ENCODE peak calls at places on chromosome X, in nine cellular contexts. One of them, this sample, is unnamed.

GRCh38 chrX:105136786-105137185 is 83.7 kb downstream of the TEX13A start:
- DNase-seq in non-pigmented ciliary epithelial cell: no peak
- DNase-seq in astrocyte of the cerebellum: no peak
- DNase-seq in GM12865: no peak
- DNase-seq in IMR-90: no peak
- DNase-seq in Daoy: peak; percentile 48
- DNase-seq in cerebellum: no peak
- DNase-seq in anterior cingulate cortex: no peak
- DNase-seq in WTC11: no peak
- DNase-seq in this sample: no peak

GRCh38 chrX:30489323-30489722 is 88.2 kb downstream of the TASL start:
- DNase-seq in anterior cingulate cortex: no peak
- DNase-seq in astrocyte of the cerebellum: no peak
- DNase-seq in Daoy: peak; percentile 5
- DNase-seq in WTC11: peak; percentile 10
- DNase-seq in IMR-90: no peak
- DNase-seq in non-pigmented ciliary epithelial cell: no peak
- DNase-seq in cerebellum: no peak
- DNase-seq in GM12865: peak; percentile 42
- DNase-seq in this sample: peak; percentile 1

GRCh38 chrX:139738581-139738980 is 30.6 kb upstream of the MCF2 start:
- DNase-seq in WTC11: no peak
- DNase-seq in GM12865: peak; percentile 3
- DNase-seq in IMR-90: peak; percentile 26
- DNase-seq in cerebellum: no peak
- DNase-seq in anterior cingulate cortex: no peak
- DNase-seq in non-pigmented ciliary epithelial cell: no peak
- DNase-seq in astrocyte of the cerebellum: no peak
- DNase-seq in Daoy: peak; percentile 58
- DNase-seq in this sample: peak; percentile 18

GRCh38 chrX:32985544-32985943 is 225.8 kb downstream of the DMD start:
- DNase-seq in WTC11: no peak
- DNase-seq in IMR-90: no peak
- DNase-seq in astrocyte of the cerebellum: no peak
- DNase-seq in cerebellum: no peak
- DNase-seq in non-pigmented ciliary epithelial cell: no peak
- DNase-seq in GM12865: no peak
- DNase-seq in anterior cingulate cortex: no peak
- DNase-seq in Daoy: no peak
- DNase-seq in this sample: no peak

GRCh38 chrX:17192111-17192510 is 182.9 kb upstream of the NHS start:
- DNase-seq in IMR-90: no peak
- DNase-seq in WTC11: no peak
- DNase-seq in anterior cingulate cortex: no peak
- DNase-seq in cerebellum: no peak
- DNase-seq in non-pigmented ciliary epithelial cell: no peak
- DNase-seq in Daoy: peak; percentile 4
- DNase-seq in GM12865: no peak
- DNase-seq in astrocyte of the cerebellum: peak; percentile 19
- DNase-seq in this sample: no peak

GRCh38 chrX:129239371-129239770 is 283.9 kb downstream of the SMARCA1 start:
- DNase-seq in astrocyte of the cerebellum: peak; percentile 39
- DNase-seq in IMR-90: peak; percentile 1
- DNase-seq in GM12865: no peak
- DNase-seq in anterior cingulate cortex: no peak
- DNase-seq in WTC11: no peak
- DNase-seq in cerebellum: no peak
- DNase-seq in non-pigmented ciliary epithelial cell: peak; percentile 26
- DNase-seq in Daoy: no peak
- DNase-seq in this sample: peak; percentile 19

GRCh38 chrX:73850124-73851013 is 287.4 kb downstream of the CHIC1 start:
- DNase-seq in cerebellum: no peak
- DNase-seq in astrocyte of the cerebellum: peak; percentile 13
- DNase-seq in WTC11: peak; percentile 29
- DNase-seq in non-pigmented ciliary epithelial cell: no peak
- DNase-seq in anterior cingulate cortex: no peak
- DNase-seq in GM12865: peak; percentile 20
- DNase-seq in Daoy: peak; percentile 6
- DNase-seq in IMR-90: peak; percentile 38
- DNase-seq in this sample: peak; percentile 23

GRCh38 chrX:148416142-148416541 is 84.3 kb upstream of the AFF2 start:
- DNase-seq in Daoy: no peak
- DNase-seq in non-pigmented ciliary epithelial cell: no peak
- DNase-seq in cerebellum: no peak
- DNase-seq in astrocyte of the cerebellum: no peak
- DNase-seq in anterior cingulate cortex: no peak
- DNase-seq in GM12865: no peak
- DNase-seq in IMR-90: no peak
- DNase-seq in WTC11: no peak
- DNase-seq in this sample: no peak

GRCh38 chrX:20499763-20500162 is 233.1 kb upstream of the RPS6KA3 start:
- DNase-seq in anterior cingulate cortex: no peak
- DNase-seq in IMR-90: no peak
- DNase-seq in cerebellum: no peak
- DNase-seq in non-pigmented ciliary epithelial cell: no peak
- DNase-seq in astrocyte of the cerebellum: no peak
- DNase-seq in GM12865: no peak
- DNase-seq in Daoy: no peak
- DNase-seq in WTC11: no peak
- DNase-seq in this sample: no peak

This sample was measured in GM23248.